ENCODE peak calls at places on chromosomes 3 and 15, in seven cellular contexts. Z is OCI-LY7, O is stomach, W is fibroblast of lung, D is IMR-90, S is kidney, C is RWPE2. R is an unnamed sample. For H3K4me1, the result is how much of the 10 kb centered on the place peaks cover.

GRCh38 chr3:99637381-99638111 is 848 bp upstream of the COL8A1 start:
- DNase-seq in C (no peak), Z (no peak), D (peak), S (peak), W (peak), O (no peak), R (no peak)

GRCh38 chr15:63564093-63564492 is 33.1 kb upstream of the FBXL22 start:
- DNase-seq in C (no peak), S (no peak), D (no peak), Z (no peak), O (no peak), W (no peak), R (no peak)

GRCh38 chr3:71395927-71396695 is 187.4 kb downstream of the FOXP1 start:
- DNase-seq in Z (no peak), O (no peak), D (peak), C (no peak), S (no peak), W (peak), R (no peak)

GRCh38 chr15:43516801-43517353 is 531 bp upstream of the MAP1A start:
- DNase-seq in S (no peak), O (no peak), W (peak), Z (no peak), D (peak), C (no peak), R (no peak)

GRCh38 chr3:149466192-149466591 is 8.3 kb upstream of the TM4SF4 start:
- DNase-seq in S (no peak), C (no peak), W (peak), O (no peak), D (peak), Z (no peak), R (no peak)

GRCh38 chr15:66875588-66876422 is 173.8 kb downstream of the SMAD6 start:
- DNase-seq in W (no peak), D (peak), C (no peak), Z (no peak), S (no peak), O (no peak), R (no peak)

GRCh38 chr3:184656991-184657669 is 54.7 kb downstream of the MAGEF1 start:
- DNase-seq in W (no peak), C (no peak), D (peak), Z (no peak), O (no peak), S (no peak), R (no peak)

GRCh38 chr3:179544981-179545645 is 17.6 kb upstream of the ACTL6A start:
- DNase-seq in Z (no peak), O (no peak), D (peak), W (peak), S (no peak), C (no peak), R (no peak)

GRCh38 chr3:173869786-173870185 is 472.2 kb downstream of the NLGN1 start:
- DNase-seq in S (no peak), D (no peak), Z (no peak), O (no peak), C (no peak), W (no peak), R (no peak)

GRCh38 chr15:88243895-88244787 is 12.4 kb downstream of the NTRK3 start:
- DNase-seq in S (peak), Z (peak), W (peak), O (no peak), D (peak), C (no peak), R (no peak)

GRCh38 chr3:138326866-138327595 is 2.6 kb downstream of the NME9 start:
- DNase-seq in W (no peak), S (no peak), D (no peak), C (no peak), O (no peak), Z (no peak), R (no peak)

GRCh38 chr3:143627336-143627735 is 220.9 kb downstream of the SLC9A9 start:
- DNase-seq in D (peak), S (no peak), W (peak), C (no peak), O (no peak), Z (no peak), R (no peak)

GRCh38 chr3:38720465-38720864 is 71.0 kb upstream of the SCN5A start:
- DNase-seq in C (no peak), Z (no peak), S (no peak), W (no peak), D (no peak), O (no peak), R (no peak)

GRCh38 chr15:96340611-96341464 is 10.3 kb downstream of the NR2F2 start:
- DNase-seq in Z (no peak), O (no peak), W (peak), C (peak), D (peak), S (peak), R (no peak)

GRCh38 chr3:166663194-166663593 is 716.9 kb downstream of the ZBBX start:
- DNase-seq in D (no peak), C (no peak), Z (no peak), O (no peak), W (no peak), S (no peak), R (no peak)

GRCh38 chr15:62503451-62503850 is 338.4 kb upstream of the C2CD4B start:
- DNase-seq in Z (no peak), O (no peak), W (no peak), S (no peak), C (no peak), D (no peak), R (no peak)

GRCh38 chr3:42680806-42681205 is 4.5 kb upstream of the KLHL40 start:
- DNase-seq in S (no peak), Z (no peak), D (peak), O (no peak), C (no peak), W (peak), R (no peak)

GRCh38 chr15:88911766-88912118 is 1.4 kb downstream of the MFGE8 start:
- DNase-seq in D (peak), Z (no peak), W (no peak), S (no peak), O (no peak), C (peak), R (no peak)

GRCh38 chr3:45199837-45200648 is 26.0 kb downstream of the TMEM158 start:
- DNase-seq in C (peak), S (no peak), D (peak), Z (no peak), O (no peak), W (peak), R (peak)

GRCh38 chr15:38539008-38539343 is 25.6 kb downstream of the RASGRP1 start:
- DNase-seq in O (no peak), Z (no peak), S (no peak), C (no peak), W (no peak), D (no peak), R (no peak)

GRCh38 chr3:120145498-120146285 is 51.4 kb upstream of the GSK3B start:
- DNase-seq in O (no peak), D (peak), C (peak), Z (no peak), S (no peak), W (peak), R (no peak)

GRCh38 chr3:177893321-177893720 is 642.9 kb upstream of the KCNMB2 start:
- DNase-seq in O (no peak), D (no peak), W (no peak), Z (no peak), S (no peak), C (no peak), R (no peak)

GRCh38 chr3:82643948-82644347 is 882.5 kb upstream of the GBE1 start:
- DNase-seq in O (no peak), W (no peak), D (no peak), C (no peak), S (no peak), Z (peak), R (no peak)

GRCh38 chr15:50908209-50909043 is at the start of gene AP4E1:
- DNase-seq in C (peak), S (peak), Z (peak), O (peak), D (peak), W (peak), R (peak)
- TF ChIP-seq CTCF in C (peak), S (peak), Z (peak), O (no peak), D (peak), W (peak), R (peak)

DNA sequence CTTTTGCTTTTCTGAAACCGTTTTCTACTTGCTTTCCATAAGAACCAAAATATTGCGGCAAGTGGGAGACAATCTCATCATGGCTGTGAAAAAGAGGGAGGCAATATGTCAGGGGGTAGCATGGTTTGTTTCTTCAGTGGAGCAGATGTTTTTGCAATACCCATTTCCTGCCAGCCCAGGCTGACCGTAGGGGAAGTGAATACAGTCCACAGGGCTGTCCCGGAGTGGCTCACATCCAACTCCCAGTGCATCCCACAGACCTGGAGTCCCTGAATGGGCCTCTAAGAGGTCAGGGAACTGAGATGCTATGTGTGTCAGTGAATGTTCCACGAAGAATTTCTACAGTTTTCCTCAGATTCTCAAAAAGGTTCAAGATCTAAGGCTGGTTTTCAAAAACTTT is 69.6 kb downstream of the EPHB1 start:
- DNase-seq in S (no peak), D (no peak), W (no peak), O (no peak), C (no peak), Z (no peak), R (no peak)
- H3K27ac ChIP-seq in S (no peak), D (no peak), W (no peak), O (no peak), C (no peak), Z (no peak), R (no peak)

GRCh38 chr15:70812827-70813364 is 41.1 kb downstream of the LARP6 start:
- DNase-seq in O (no peak), C (no peak), W (no peak), S (no peak), D (no peak), Z (no peak), R (no peak)

GRCh38 chr15:70817266-70817665 is 36.7 kb downstream of the LARP6 start:
- DNase-seq in O (no peak), W (no peak), C (peak), S (no peak), D (no peak), Z (no peak), R (no peak)

GRCh38 chr15:70810916-70811578 is 42.9 kb downstream of the LARP6 start:
- DNase-seq in D (no peak), O (no peak), Z (no peak), C (no peak), S (no peak), W (no peak), R (no peak)

GRCh38 chr15:70818580-70818979 is 35.4 kb downstream of the LARP6 start:
- DNase-seq in S (no peak), C (no peak), O (no peak), D (no peak), Z (no peak), W (no peak), R (no peak)

GRCh38 chr15:70815604-70816003 is 38.4 kb downstream of the LARP6 start:
- DNase-seq in C (peak), O (no peak), S (no peak), Z (no peak), D (peak), W (no peak), R (no peak)
- H3K4me1 ChIP-seq in C (under half), O (under half), S (under half), Z (under half), D (under half), W (under half), R (under half)

GRCh38 chr15:71889385-71889784 is 79.0 kb downstream of the NR2E3 start:
- DNase-seq in C (no peak), O (no peak), D (no peak), Z (no peak), S (no peak), W (no peak), R (no peak)
- TF ChIP-seq CTCF in C (no peak), O (no peak), D (no peak), Z (no peak), S (no peak), W (no peak), R (no peak)

GRCh38 chr15:90347666-90348065 is 4.4 kb upstream of the ZNF774 start:
- DNase-seq in C (no peak), W (no peak), D (peak), Z (no peak), S (no peak), O (no peak), R (no peak)
- H3K27ac ChIP-seq in C (peak), W (no peak), D (no peak), Z (no peak), S (no peak), O (no peak), R (no peak)

DNA sequence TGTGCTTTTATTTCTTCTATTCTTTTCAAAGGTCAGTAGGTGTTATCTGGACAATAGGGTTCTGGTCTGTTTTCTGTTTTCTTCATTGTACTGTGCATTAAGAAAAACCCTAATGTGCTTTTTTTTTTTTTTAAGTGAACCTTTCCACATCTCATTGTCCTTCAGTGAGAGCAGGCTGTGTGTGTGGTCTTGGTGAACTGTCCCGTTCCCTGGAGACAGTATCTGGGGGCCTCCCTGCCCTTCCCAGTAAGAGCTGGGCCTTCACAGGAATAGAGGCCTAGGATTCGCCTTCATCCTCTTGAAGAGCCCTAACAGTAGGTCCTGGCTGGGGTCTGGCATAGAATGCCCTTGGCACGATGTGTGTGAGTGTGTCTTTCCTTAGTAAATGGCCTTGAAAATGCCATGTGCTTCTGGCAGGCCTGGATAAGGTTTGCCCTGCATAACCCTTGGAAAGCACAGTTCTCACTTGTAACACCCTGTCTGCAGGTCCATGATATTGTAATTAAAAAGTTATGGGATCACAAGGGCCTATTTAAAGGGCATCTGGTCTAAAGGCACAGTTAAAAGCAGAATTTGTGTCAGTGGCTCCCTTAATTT is 81.2 kb downstream of the IGF1R start:
- DNase-seq in C (no peak), Z (no peak), S (no peak), W (no peak), O (no peak), D (no peak), R (no peak)
- H3K4me1 ChIP-seq in C (half or more), Z (under half), S (under half), W (under half), O (half or more), D (under half), R (under half)

DNA sequence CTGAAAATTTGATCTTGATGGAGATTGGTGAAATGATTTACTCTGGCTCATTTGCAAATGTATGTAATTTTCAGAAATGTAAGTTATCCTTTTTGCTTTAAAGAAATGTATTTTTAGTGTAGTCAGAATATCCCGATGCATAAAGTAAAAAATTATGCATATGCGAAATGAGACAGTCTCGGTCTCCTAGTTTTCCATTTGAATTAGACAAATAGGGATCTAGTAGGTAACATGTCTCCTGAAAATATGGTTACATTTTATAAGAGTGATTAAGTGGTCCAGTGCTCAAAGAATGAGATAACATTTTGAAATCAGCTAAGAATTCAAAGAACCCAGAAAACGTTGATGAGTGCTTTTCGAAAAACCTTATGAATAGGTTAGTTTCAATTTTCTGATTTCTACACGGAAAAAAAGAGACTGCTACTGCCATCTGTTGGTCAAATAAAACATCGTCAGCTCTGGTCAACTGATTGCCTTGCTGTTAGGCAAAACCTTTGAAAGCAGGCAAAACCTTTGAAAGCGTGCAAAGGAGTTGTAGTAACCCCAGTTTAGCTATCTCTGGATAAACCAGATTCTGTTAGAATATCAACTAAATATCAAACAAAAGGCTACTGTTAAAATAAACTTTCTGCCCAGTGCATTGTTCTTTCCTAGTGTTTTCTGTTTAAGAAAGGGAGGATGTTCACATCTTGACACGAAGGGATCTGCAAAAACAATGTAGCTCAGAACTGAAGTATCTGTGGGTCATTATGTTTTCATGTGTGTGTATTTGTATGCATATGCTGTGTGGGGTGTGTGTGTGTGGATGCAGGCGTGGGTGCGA is 59.3 kb upstream of the CHMP2B start:
- DNase-seq in O (no peak), W (peak), C (no peak), Z (peak), S (no peak), D (peak), R (no peak)
- TF ChIP-seq CTCF in O (no peak), W (peak), C (peak), Z (peak), S (peak), D (peak), R (peak)

GRCh38 chr3:188602111-188602510 is 448.2 kb downstream of the LPP start:
- DNase-seq in D (no peak), W (no peak), C (no peak), Z (no peak), O (no peak), S (no peak), R (no peak)
- H3K27ac ChIP-seq in D (no peak), W (no peak), C (no peak), Z (no peak), O (no peak), S (no peak), R (no peak)

GRCh38 chr15:101428758-101429157 is 60.7 kb downstream of the PCSK6 start:
- DNase-seq in C (no peak), D (no peak), O (peak), Z (no peak), S (no peak), W (no peak), R (no peak)

GRCh38 chr15:101429191-101429590 is 60.3 kb downstream of the PCSK6 start:
- DNase-seq in D (no peak), C (no peak), S (no peak), W (no peak), O (no peak), Z (no peak), R (no peak)

GRCh38 chr15:101431301-101431700 is 58.2 kb downstream of the PCSK6 start:
- DNase-seq in W (no peak), Z (no peak), O (peak), D (no peak), S (no peak), C (no peak), R (no peak)

GRCh38 chr15:101427606-101428487 is 61.7 kb downstream of the PCSK6 start:
- DNase-seq in C (no peak), Z (no peak), D (no peak), W (no peak), S (no peak), O (peak), R (no peak)

DNA sequence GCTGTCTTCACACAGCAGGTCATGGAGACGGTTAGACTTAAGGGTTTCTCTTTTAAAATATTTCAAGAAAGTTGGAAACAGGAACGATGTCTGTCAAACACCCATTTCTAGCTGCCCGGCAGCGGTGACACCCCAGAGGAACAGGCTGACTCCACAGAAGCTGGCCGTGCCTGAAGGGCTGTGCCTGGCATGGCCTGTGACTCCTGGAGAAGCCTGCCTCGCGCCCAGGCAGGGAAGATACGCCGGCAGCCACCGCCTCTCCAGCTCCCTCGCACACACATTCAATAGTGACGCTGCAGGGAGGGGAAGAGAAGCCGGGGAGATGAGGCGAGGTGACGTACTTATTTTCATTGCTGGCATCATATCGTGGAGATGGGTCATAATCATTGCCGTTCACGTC is 59.9 kb downstream of the PCSK6 start:
- DNase-seq in O (peak), Z (no peak), C (no peak), D (no peak), W (no peak), S (no peak), R (no peak)
- H3K4me1 ChIP-seq in O (under half), Z (under half), C (under half), D (under half), W (under half), S (under half), R (under half)

GRCh38 chr15:100141304-100142080 is 200.3 kb downstream of the ADAMTS17 start:
- DNase-seq in C (no peak), Z (no peak), O (no peak), W (no peak), D (no peak), S (no peak), R (no peak)
- TF ChIP-seq CTCF in C (no peak), Z (no peak), O (no peak), W (no peak), D (no peak), S (no peak), R (no peak)

R was measured in Peyer's patch.